ENCODE peak calls at places on chromosomes 2 and 18, in five cellular contexts. F is MCF 10A, Q is pancreas, L is hepatocyte, H is HFFc6. A is an unnamed sample.
A peak's percentile ranks its signal among the peaks of the same experiment; 100 is the strongest.

GRCh38 chr2:144237845-144238637 is 281.9 kb downstream of the ZEB2 start:
- DNase-seq in F (no peak), Q (no peak), L (no peak), H (no peak), A (no peak)

GRCh38 chr2:237857791-237858190 is 1.6 kb upstream of the RAMP1 start:
- DNase-seq in F (no peak), Q (no peak), L (no peak), H (no peak), A (no peak)

GRCh38 chr2:134334542-134335353 is 80.9 kb downstream of the MGAT5 start:
- DNase-seq in F (no peak), Q (no peak), L (no peak), H (no peak), A (no peak)

GRCh38 chr2:14524803-14525080 is 107.8 kb upstream of the LRATD1 start:
- DNase-seq in F (no peak), Q (no peak), L (no peak), H (peak; percentile 65), A (no peak)

GRCh38 chr2:102278720-102279390 is 32.5 kb upstream of the IL1RL1 start:
- DNase-seq in F (no peak), Q (no peak), L (no peak), H (no peak), A (no peak)

GRCh38 chr2:213234641-213235040 is 49.6 kb upstream of the SPAG16 start:
- DNase-seq in F (no peak), Q (no peak), L (no peak), H (no peak), A (no peak)

GRCh38 chr2:200298015-200298414 is 8.5 kb upstream of the SPATS2L start:
- DNase-seq in F (no peak), Q (no peak), L (no peak), H (no peak), A (no peak)

GRCh38 chr2:112830469-112830868 is 6.1 kb downstream of the IL1B start:
- DNase-seq in F (no peak), Q (no peak), L (no peak), H (no peak), A (no peak)

GRCh38 chr2:10269291-10269690 is 33.4 kb upstream of the HPCAL1 start:
- DNase-seq in F (no peak), Q (peak; percentile 38), L (no peak), H (no peak), A (no peak)

GRCh38 chr2:109614715-109615636 is 812 bp downstream of the SOWAHC start:
- DNase-seq in F (peak; percentile 34), Q (peak; percentile 86), L (peak; percentile 51), H (no peak), A (no peak)

GRCh38 chr2:38486213-38487026 is 109.3 kb upstream of the ATL2 start:
- DNase-seq in F (no peak), Q (no peak), L (no peak), H (no peak), A (no peak)

GRCh38 chr18:11997466-11997865 is 16.2 kb downstream of the IMPA2 start:
- DNase-seq in F (no peak), Q (peak; percentile 53), L (no peak), H (no peak), A (no peak)

GRCh38 chr2:201420442-201421113 is 30.7 kb downstream of the TRAK2 start:
- DNase-seq in F (no peak), Q (no peak), L (no peak), H (peak; percentile 81), A (no peak)

GRCh38 chr2:160407393-160408204 is 86.0 kb downstream of the RBMS1 start:
- DNase-seq in F (peak; percentile 60), Q (peak; percentile 76), L (peak; percentile 82), H (peak; percentile 36), A (peak; percentile 79)

GRCh38 chr18:34929336-34929780 is 111.9 kb upstream of the MAPRE2 start:
- DNase-seq in F (peak; percentile 56), Q (no peak), L (peak; percentile 49), H (peak; percentile 72), A (no peak)

GRCh38 chr2:70670626-70671025 is 97.4 kb downstream of the ADD2 start:
- DNase-seq in F (no peak), Q (no peak), L (no peak), H (no peak), A (no peak)

GRCh38 chr2:119707117-119708087 is 28.4 kb downstream of the TMEM177 start:
- DNase-seq in F (no peak), Q (no peak), L (no peak), H (no peak), A (no peak)

GRCh38 chr2:173028671-173029070 is 47.0 kb upstream of the MAP3K20 start:
- DNase-seq in F (no peak), Q (no peak), L (peak; percentile 55), H (no peak), A (no peak)

GRCh38 chr2:236862961-236863728 is 222.5 kb upstream of the COPS8 start:
- DNase-seq in F (no peak), Q (no peak), L (no peak), H (peak; percentile 94), A (no peak)

GRCh38 chr2:137952586-137953129 is 11.6 kb upstream of the HNMT start:
- DNase-seq in F (no peak), Q (no peak), L (no peak), H (no peak), A (no peak)

GRCh38 chr18:55096261-55097026 is 137.2 kb upstream of the CCDC68 start:
- DNase-seq in F (peak; percentile 65), Q (no peak), L (peak; percentile 57), H (peak; percentile 81), A (no peak)

GRCh38 chr2:111167238-111168162 is 46.8 kb downstream of the BCL2L11 start:
- DNase-seq in F (no peak), Q (no peak), L (no peak), H (no peak), A (no peak)

GRCh38 chr18:457120-457519 is 43.4 kb downstream of the COLEC12 start:
- DNase-seq in F (peak; percentile 50), Q (no peak), L (peak; percentile 58), H (no peak), A (no peak)

GRCh38 chr2:231413921-231414476 is 18.5 kb downstream of the B3GNT7 start:
- DNase-seq in F (no peak), Q (no peak), L (peak; percentile 72), H (no peak), A (no peak)

GRCh38 chr18:24771300-24771699 is 310.9 kb downstream of the HRH4 start:
- DNase-seq in F (no peak), Q (no peak), L (no peak), H (no peak), A (no peak)

DNA sequence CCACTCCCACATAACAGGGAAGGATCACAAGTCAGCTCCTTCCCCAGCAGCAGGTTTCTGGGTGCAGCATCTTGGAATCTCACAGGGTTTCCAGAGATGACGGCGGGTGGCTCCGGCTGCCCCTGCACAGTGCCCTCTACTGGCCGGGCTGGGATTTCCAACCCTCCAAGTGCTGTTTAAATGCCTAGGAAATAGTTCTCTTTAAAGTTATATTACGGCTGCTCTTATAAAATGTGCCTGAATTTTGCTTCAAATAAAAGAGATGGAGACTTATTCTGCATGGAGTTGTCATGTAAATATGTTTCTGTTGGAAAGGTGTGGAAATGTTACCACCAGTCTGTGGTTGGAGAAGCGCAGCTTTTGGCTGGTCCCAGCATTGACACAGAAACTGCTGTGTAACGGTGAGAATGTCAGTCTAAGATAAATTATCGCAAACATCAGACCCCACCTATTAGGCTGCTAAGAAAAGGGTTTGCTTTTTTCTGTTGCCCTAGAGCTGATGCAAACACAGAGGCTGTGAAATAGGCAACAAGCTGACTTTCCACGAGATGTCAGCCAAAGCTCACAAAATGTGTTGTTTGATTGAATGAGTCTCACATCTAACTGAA is 3.3 kb upstream of the HJURP start:
- DNase-seq in F (peak; percentile 45), Q (no peak), L (peak; percentile 45), H (no peak), A (peak; percentile 27)
- TF ChIP-seq CTCF in F (peak; percentile 76), Q (peak; percentile 49), L (peak; percentile 52), H (peak; percentile 86), A (no peak)

GRCh38 chr2:5911801-5912200 is 219.6 kb downstream of the SOX11 start:
- DNase-seq in F (no peak), Q (no peak), L (peak; percentile 33), H (no peak), A (no peak)

GRCh38 chr2:5913729-5914390 is 221.7 kb downstream of the SOX11 start:
- DNase-seq in F (no peak), Q (no peak), L (no peak), H (no peak), A (no peak)

GRCh38 chr2:5915926-5916325 is 223.7 kb downstream of the SOX11 start:
- DNase-seq in F (peak; percentile 3), Q (no peak), L (peak; percentile 50), H (no peak), A (no peak)

DNA sequence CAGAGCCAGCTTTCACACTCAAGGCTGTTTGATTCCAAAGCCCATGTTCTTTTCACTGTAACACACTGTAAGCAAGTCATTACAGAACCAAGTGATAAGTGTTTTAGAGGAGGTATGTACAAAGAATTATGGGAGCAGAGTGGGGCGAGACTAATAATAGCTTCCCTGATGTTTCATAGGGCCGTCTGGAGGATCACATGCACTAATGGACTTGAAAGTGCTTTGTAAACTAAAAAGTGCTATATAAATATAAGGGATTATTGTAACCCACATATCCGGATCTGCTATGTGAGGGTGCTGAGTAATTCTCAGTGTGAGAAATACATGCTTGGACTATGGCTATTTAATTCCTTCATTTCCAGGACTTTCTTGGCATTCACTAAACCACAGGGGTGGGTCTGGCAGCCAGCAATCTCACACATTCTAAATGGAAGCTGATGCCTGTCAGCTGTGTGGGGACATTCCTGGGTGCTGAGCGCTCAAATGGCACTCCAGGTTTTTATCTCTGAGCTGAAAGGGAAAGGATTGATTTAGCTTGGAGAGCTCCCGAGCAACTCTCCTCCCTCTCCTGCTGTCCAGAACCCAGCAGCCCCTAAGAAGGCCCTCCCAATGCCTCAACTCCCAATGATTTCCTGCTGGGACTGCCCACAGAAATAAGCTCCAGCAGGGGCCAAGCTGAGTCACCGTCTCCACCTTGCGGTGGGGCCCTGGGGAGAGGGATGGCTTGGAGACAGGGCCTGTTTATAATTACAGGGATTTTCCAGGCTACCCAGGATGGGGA is 222.8 kb downstream of the SOX11 start:
- DNase-seq in F (peak; percentile 1), Q (no peak), L (peak; percentile 74), H (no peak), A (no peak)
- TF ChIP-seq CTCF in F (no peak), Q (no peak), L (peak; percentile 34), H (no peak), A (no peak)

DNA sequence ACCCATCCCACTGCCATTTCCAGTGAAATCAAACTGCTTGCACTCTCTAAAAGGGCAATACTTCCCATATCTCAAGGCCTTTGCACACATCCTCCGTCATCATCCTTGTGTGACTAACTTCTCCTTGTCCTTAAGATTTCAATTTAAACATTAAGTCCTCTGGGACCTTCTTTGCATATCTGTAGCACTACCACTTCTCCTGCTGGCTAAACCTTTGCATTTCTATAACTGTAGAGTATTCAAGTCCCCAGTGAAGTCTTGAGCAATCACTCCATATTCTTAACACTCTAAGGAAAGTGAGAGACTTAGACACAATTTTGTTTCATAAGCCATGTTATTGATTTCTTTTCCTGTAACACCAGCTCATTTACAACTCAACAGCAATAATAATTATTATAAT is 136.8 kb upstream of the EPHA4 start:
- DNase-seq in F (no peak), Q (no peak), L (no peak), H (no peak), A (no peak)
- TF ChIP-seq CTCF in F (no peak), Q (no peak), L (no peak), H (no peak), A (no peak)

DNA sequence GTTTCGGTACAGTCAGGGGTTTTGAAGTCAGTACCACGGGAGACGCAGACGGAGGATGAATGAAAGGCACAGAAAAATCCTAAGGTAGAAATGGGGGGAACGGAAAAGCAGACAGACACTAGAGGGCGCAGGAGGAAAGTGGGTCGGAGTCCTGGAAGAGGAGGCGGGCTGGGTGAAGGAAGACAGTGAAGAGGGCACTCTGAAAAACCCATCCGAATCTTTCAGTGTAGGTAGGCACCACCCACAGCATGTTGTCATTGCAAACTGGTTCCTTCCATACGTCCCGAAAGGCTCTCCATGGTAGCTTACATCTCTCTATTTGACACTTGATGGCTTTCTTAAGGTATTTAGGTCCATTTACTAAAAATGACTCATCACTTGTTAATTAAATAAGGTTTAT is 18.5 kb upstream of the ZNF236 start:
- DNase-seq in F (peak; percentile 84), Q (no peak), L (peak; percentile 73), H (peak; percentile 40), A (peak; percentile 41)
- TF ChIP-seq CTCF in F (peak; percentile 74), Q (peak; percentile 59), L (peak; percentile 84), H (peak; percentile 92), A (peak; percentile 86)